ENCODE peak calls at places on chromosomes 6 and 20, in eight cellular contexts. One of them, this sample, is unnamed.

GRCh38 chr6:158039178-158039557 is 57.5 kb downstream of the SYNJ2 start:
- DNase-seq in stimulated activated CD4-positive, alpha-beta T cell treated with anti-CD3 and anti-CD28 coated beads, Interleukin-1b, Interleukin-23, amount 100 ng/mL, for 4 hours: no peak
- DNase-seq in transverse colon: peak; percentile 2
- DNase-seq in gastrocnemius medialis: no peak
- DNase-seq in NCI-H1436: no peak
- DNase-seq in T-cell: no peak
- DNase-seq in NCI-H510A treated with DMSO at 0.1 percent for 48 hours: no peak
- DNase-seq in left ventricle myocardium inferior: peak; percentile 8
- DNase-seq in this sample: no peak

GRCh38 chr20:63846128-63846771 is 15.0 kb upstream of the ABHD16B start:
- DNase-seq in stimulated activated CD4-positive, alpha-beta T cell treated with anti-CD3 and anti-CD28 coated beads, Interleukin-1b, Interleukin-23, amount 100 ng/mL, for 4 hours: no peak
- DNase-seq in transverse colon: no peak
- DNase-seq in gastrocnemius medialis: no peak
- DNase-seq in NCI-H1436: no peak
- DNase-seq in T-cell: no peak
- DNase-seq in NCI-H510A treated with DMSO at 0.1 percent for 48 hours: no peak
- DNase-seq in left ventricle myocardium inferior: peak; percentile 82
- DNase-seq in this sample: no peak

GRCh38 chr6:35146453-35146852 is 5.3 kb upstream of the TCP11 start:
- DNase-seq in stimulated activated CD4-positive, alpha-beta T cell treated with anti-CD3 and anti-CD28 coated beads, Interleukin-1b, Interleukin-23, amount 100 ng/mL, for 4 hours: no peak
- DNase-seq in transverse colon: peak; percentile 61
- DNase-seq in gastrocnemius medialis: no peak
- DNase-seq in NCI-H1436: peak; percentile 29
- DNase-seq in T-cell: no peak
- DNase-seq in NCI-H510A treated with DMSO at 0.1 percent for 48 hours: peak; percentile 76
- DNase-seq in left ventricle myocardium inferior: peak; percentile 37
- DNase-seq in this sample: no peak

GRCh38 chr6:27138837-27139752 is 108.4 kb upstream of the PRSS16 start:
- DNase-seq in stimulated activated CD4-positive, alpha-beta T cell treated with anti-CD3 and anti-CD28 coated beads, Interleukin-1b, Interleukin-23, amount 100 ng/mL, for 4 hours: peak; percentile 29
- DNase-seq in transverse colon: peak; percentile 80
- DNase-seq in gastrocnemius medialis: no peak
- DNase-seq in NCI-H1436: no peak
- DNase-seq in T-cell: peak; percentile 48
- DNase-seq in NCI-H510A treated with DMSO at 0.1 percent for 48 hours: no peak
- DNase-seq in left ventricle myocardium inferior: peak; percentile 31
- DNase-seq in this sample: no peak

GRCh38 chr6:37160922-37161778 is 8.8 kb upstream of the PIM1 start:
- DNase-seq in stimulated activated CD4-positive, alpha-beta T cell treated with anti-CD3 and anti-CD28 coated beads, Interleukin-1b, Interleukin-23, amount 100 ng/mL, for 4 hours: no peak
- DNase-seq in transverse colon: no peak
- DNase-seq in gastrocnemius medialis: no peak
- DNase-seq in NCI-H1436: no peak
- DNase-seq in T-cell: no peak
- DNase-seq in NCI-H510A treated with DMSO at 0.1 percent for 48 hours: no peak
- DNase-seq in left ventricle myocardium inferior: no peak
- DNase-seq in this sample: no peak

GRCh38 chr6:145562771-145563615 is 172.3 kb downstream of the EPM2A start:
- DNase-seq in stimulated activated CD4-positive, alpha-beta T cell treated with anti-CD3 and anti-CD28 coated beads, Interleukin-1b, Interleukin-23, amount 100 ng/mL, for 4 hours: no peak
- DNase-seq in transverse colon: no peak
- DNase-seq in gastrocnemius medialis: no peak
- DNase-seq in NCI-H1436: no peak
- DNase-seq in T-cell: no peak
- DNase-seq in NCI-H510A treated with DMSO at 0.1 percent for 48 hours: no peak
- DNase-seq in left ventricle myocardium inferior: no peak
- DNase-seq in this sample: no peak

GRCh38 chr6:168565112-168565511 is 124.1 kb downstream of the SMOC2 start:
- DNase-seq in stimulated activated CD4-positive, alpha-beta T cell treated with anti-CD3 and anti-CD28 coated beads, Interleukin-1b, Interleukin-23, amount 100 ng/mL, for 4 hours: no peak
- DNase-seq in transverse colon: no peak
- DNase-seq in gastrocnemius medialis: no peak
- DNase-seq in NCI-H1436: no peak
- DNase-seq in T-cell: no peak
- DNase-seq in NCI-H510A treated with DMSO at 0.1 percent for 48 hours: no peak
- DNase-seq in left ventricle myocardium inferior: no peak
- DNase-seq in this sample: no peak

GRCh38 chr6:24876496-24877465 is 59.0 kb downstream of the RIPOR2 start:
- DNase-seq in stimulated activated CD4-positive, alpha-beta T cell treated with anti-CD3 and anti-CD28 coated beads, Interleukin-1b, Interleukin-23, amount 100 ng/mL, for 4 hours: no peak
- DNase-seq in transverse colon: no peak
- DNase-seq in gastrocnemius medialis: no peak
- DNase-seq in NCI-H1436: no peak
- DNase-seq in T-cell: no peak
- DNase-seq in NCI-H510A treated with DMSO at 0.1 percent for 48 hours: no peak
- DNase-seq in left ventricle myocardium inferior: no peak
- DNase-seq in this sample: no peak

GRCh38 chr6:8556370-8557018 is 121.1 kb upstream of the SLC35B3 start:
- DNase-seq in stimulated activated CD4-positive, alpha-beta T cell treated with anti-CD3 and anti-CD28 coated beads, Interleukin-1b, Interleukin-23, amount 100 ng/mL, for 4 hours: no peak
- DNase-seq in transverse colon: no peak
- DNase-seq in gastrocnemius medialis: no peak
- DNase-seq in NCI-H1436: no peak
- DNase-seq in T-cell: no peak
- DNase-seq in NCI-H510A treated with DMSO at 0.1 percent for 48 hours: peak; percentile 12
- DNase-seq in left ventricle myocardium inferior: no peak
- DNase-seq in this sample: no peak

GRCh38 chr6:128406453-128406852 is 113.9 kb downstream of the PTPRK start:
- DNase-seq in stimulated activated CD4-positive, alpha-beta T cell treated with anti-CD3 and anti-CD28 coated beads, Interleukin-1b, Interleukin-23, amount 100 ng/mL, for 4 hours: no peak
- DNase-seq in transverse colon: no peak
- DNase-seq in gastrocnemius medialis: no peak
- DNase-seq in NCI-H1436: no peak
- DNase-seq in T-cell: no peak
- DNase-seq in NCI-H510A treated with DMSO at 0.1 percent for 48 hours: no peak
- DNase-seq in left ventricle myocardium inferior: no peak
- DNase-seq in this sample: no peak

GRCh38 chr6:72941263-72941662 is 284.0 kb downstream of the KHDC1L start:
- DNase-seq in stimulated activated CD4-positive, alpha-beta T cell treated with anti-CD3 and anti-CD28 coated beads, Interleukin-1b, Interleukin-23, amount 100 ng/mL, for 4 hours: no peak
- DNase-seq in transverse colon: no peak
- DNase-seq in gastrocnemius medialis: no peak
- DNase-seq in NCI-H1436: no peak
- DNase-seq in T-cell: no peak
- DNase-seq in NCI-H510A treated with DMSO at 0.1 percent for 48 hours: no peak
- DNase-seq in left ventricle myocardium inferior: no peak
- DNase-seq in this sample: no peak

GRCh38 chr6:21486115-21486514 is 107.4 kb upstream of the SOX4 start:
- DNase-seq in stimulated activated CD4-positive, alpha-beta T cell treated with anti-CD3 and anti-CD28 coated beads, Interleukin-1b, Interleukin-23, amount 100 ng/mL, for 4 hours: no peak
- DNase-seq in transverse colon: no peak
- DNase-seq in gastrocnemius medialis: no peak
- DNase-seq in NCI-H1436: no peak
- DNase-seq in T-cell: no peak
- DNase-seq in NCI-H510A treated with DMSO at 0.1 percent for 48 hours: no peak
- DNase-seq in left ventricle myocardium inferior: no peak
- DNase-seq in this sample: no peak

GRCh38 chr6:34616230-34616591 is 60.1 kb upstream of the SPDEF start:
- DNase-seq in stimulated activated CD4-positive, alpha-beta T cell treated with anti-CD3 and anti-CD28 coated beads, Interleukin-1b, Interleukin-23, amount 100 ng/mL, for 4 hours: no peak
- DNase-seq in transverse colon: no peak
- DNase-seq in gastrocnemius medialis: no peak
- DNase-seq in NCI-H1436: no peak
- DNase-seq in T-cell: no peak
- DNase-seq in NCI-H510A treated with DMSO at 0.1 percent for 48 hours: peak; percentile 73
- DNase-seq in left ventricle myocardium inferior: no peak
- DNase-seq in this sample: no peak

GRCh38 chr6:125222531-125223455 is 69.2 kb downstream of the TPD52L1 start:
- DNase-seq in stimulated activated CD4-positive, alpha-beta T cell treated with anti-CD3 and anti-CD28 coated beads, Interleukin-1b, Interleukin-23, amount 100 ng/mL, for 4 hours: no peak
- DNase-seq in transverse colon: no peak
- DNase-seq in gastrocnemius medialis: no peak
- DNase-seq in NCI-H1436: no peak
- DNase-seq in T-cell: no peak
- DNase-seq in NCI-H510A treated with DMSO at 0.1 percent for 48 hours: no peak
- DNase-seq in left ventricle myocardium inferior: no peak
- DNase-seq in this sample: no peak

GRCh38 chr6:6407061-6407723 is 86.7 kb upstream of the F13A1 start:
- DNase-seq in stimulated activated CD4-positive, alpha-beta T cell treated with anti-CD3 and anti-CD28 coated beads, Interleukin-1b, Interleukin-23, amount 100 ng/mL, for 4 hours: no peak
- DNase-seq in transverse colon: no peak
- DNase-seq in gastrocnemius medialis: no peak
- DNase-seq in NCI-H1436: no peak
- DNase-seq in T-cell: no peak
- DNase-seq in NCI-H510A treated with DMSO at 0.1 percent for 48 hours: no peak
- DNase-seq in left ventricle myocardium inferior: no peak
- DNase-seq in this sample: no peak

GRCh38 chr6:147244832-147245231 is 40.6 kb downstream of the STXBP5 start:
- DNase-seq in stimulated activated CD4-positive, alpha-beta T cell treated with anti-CD3 and anti-CD28 coated beads, Interleukin-1b, Interleukin-23, amount 100 ng/mL, for 4 hours: no peak
- DNase-seq in transverse colon: no peak
- DNase-seq in gastrocnemius medialis: no peak
- DNase-seq in NCI-H1436: no peak
- DNase-seq in T-cell: no peak
- DNase-seq in NCI-H510A treated with DMSO at 0.1 percent for 48 hours: no peak
- DNase-seq in left ventricle myocardium inferior: no peak
- DNase-seq in this sample: no peak

GRCh38 chr6:138666636-138667035 is 106.9 kb upstream of the CCDC28A start:
- DNase-seq in stimulated activated CD4-positive, alpha-beta T cell treated with anti-CD3 and anti-CD28 coated beads, Interleukin-1b, Interleukin-23, amount 100 ng/mL, for 4 hours: no peak
- DNase-seq in transverse colon: no peak
- DNase-seq in gastrocnemius medialis: no peak
- DNase-seq in NCI-H1436: no peak
- DNase-seq in T-cell: no peak
- DNase-seq in NCI-H510A treated with DMSO at 0.1 percent for 48 hours: no peak
- DNase-seq in left ventricle myocardium inferior: no peak
- DNase-seq in this sample: no peak

GRCh38 chr6:98529364-98529763 is 305.0 kb upstream of the POU3F2 start:
- DNase-seq in stimulated activated CD4-positive, alpha-beta T cell treated with anti-CD3 and anti-CD28 coated beads, Interleukin-1b, Interleukin-23, amount 100 ng/mL, for 4 hours: no peak
- DNase-seq in transverse colon: no peak
- DNase-seq in gastrocnemius medialis: no peak
- DNase-seq in NCI-H1436: no peak
- DNase-seq in T-cell: no peak
- DNase-seq in NCI-H510A treated with DMSO at 0.1 percent for 48 hours: no peak
- DNase-seq in left ventricle myocardium inferior: no peak
- DNase-seq in this sample: no peak

GRCh38 chr20:3521852-3522740 is 51.3 kb downstream of the ATRN start:
- DNase-seq in stimulated activated CD4-positive, alpha-beta T cell treated with anti-CD3 and anti-CD28 coated beads, Interleukin-1b, Interleukin-23, amount 100 ng/mL, for 4 hours: no peak
- DNase-seq in transverse colon: no peak
- DNase-seq in gastrocnemius medialis: no peak
- DNase-seq in NCI-H1436: no peak
- DNase-seq in T-cell: no peak
- DNase-seq in NCI-H510A treated with DMSO at 0.1 percent for 48 hours: no peak
- DNase-seq in left ventricle myocardium inferior: no peak
- DNase-seq in this sample: no peak

GRCh38 chr20:51910202-51911050 is 108.1 kb upstream of the SALL4 start:
- DNase-seq in stimulated activated CD4-positive, alpha-beta T cell treated with anti-CD3 and anti-CD28 coated beads, Interleukin-1b, Interleukin-23, amount 100 ng/mL, for 4 hours: no peak
- DNase-seq in transverse colon: no peak
- DNase-seq in gastrocnemius medialis: no peak
- DNase-seq in NCI-H1436: no peak
- DNase-seq in T-cell: no peak
- DNase-seq in NCI-H510A treated with DMSO at 0.1 percent for 48 hours: no peak
- DNase-seq in left ventricle myocardium inferior: no peak
- DNase-seq in this sample: no peak

GRCh38 chr6:43286456-43286994 is 11.5 kb upstream of the SLC22A7 start:
- DNase-seq in stimulated activated CD4-positive, alpha-beta T cell treated with anti-CD3 and anti-CD28 coated beads, Interleukin-1b, Interleukin-23, amount 100 ng/mL, for 4 hours: no peak
- DNase-seq in transverse colon: no peak
- DNase-seq in gastrocnemius medialis: no peak
- DNase-seq in NCI-H1436: no peak
- DNase-seq in T-cell: no peak
- DNase-seq in NCI-H510A treated with DMSO at 0.1 percent for 48 hours: no peak
- DNase-seq in left ventricle myocardium inferior: no peak
- DNase-seq in this sample: no peak

GRCh38 chr20:36572701-36573102 is 695 bp upstream of the TGIF2 start:
- DNase-seq in stimulated activated CD4-positive, alpha-beta T cell treated with anti-CD3 and anti-CD28 coated beads, Interleukin-1b, Interleukin-23, amount 100 ng/mL, for 4 hours: peak; percentile 58
- DNase-seq in transverse colon: peak; percentile 31
- DNase-seq in gastrocnemius medialis: no peak
- DNase-seq in NCI-H1436: no peak
- DNase-seq in T-cell: peak; percentile 70
- DNase-seq in NCI-H510A treated with DMSO at 0.1 percent for 48 hours: peak; percentile 24
- DNase-seq in left ventricle myocardium inferior: no peak
- DNase-seq in this sample: no peak

GRCh38 chr6:134099770-134100169 is 47.3 kb upstream of the SLC2A12 start:
- DNase-seq in stimulated activated CD4-positive, alpha-beta T cell treated with anti-CD3 and anti-CD28 coated beads, Interleukin-1b, Interleukin-23, amount 100 ng/mL, for 4 hours: no peak
- DNase-seq in transverse colon: no peak
- DNase-seq in gastrocnemius medialis: no peak
- DNase-seq in NCI-H1436: no peak
- DNase-seq in T-cell: no peak
- DNase-seq in NCI-H510A treated with DMSO at 0.1 percent for 48 hours: no peak
- DNase-seq in left ventricle myocardium inferior: no peak
- DNase-seq in this sample: no peak

GRCh38 chr20:46592580-46593362 is 42.3 kb upstream of the OCSTAMP start:
- DNase-seq in stimulated activated CD4-positive, alpha-beta T cell treated with anti-CD3 and anti-CD28 coated beads, Interleukin-1b, Interleukin-23, amount 100 ng/mL, for 4 hours: no peak
- DNase-seq in transverse colon: no peak
- DNase-seq in gastrocnemius medialis: no peak
- DNase-seq in NCI-H1436: no peak
- DNase-seq in T-cell: no peak
- DNase-seq in NCI-H510A treated with DMSO at 0.1 percent for 48 hours: no peak
- DNase-seq in left ventricle myocardium inferior: no peak
- DNase-seq in this sample: no peak

GRCh38 chr20:1833216-1833615 is 62.0 kb upstream of the SIRPA start:
- DNase-seq in stimulated activated CD4-positive, alpha-beta T cell treated with anti-CD3 and anti-CD28 coated beads, Interleukin-1b, Interleukin-23, amount 100 ng/mL, for 4 hours: no peak
- DNase-seq in transverse colon: no peak
- DNase-seq in gastrocnemius medialis: no peak
- DNase-seq in NCI-H1436: no peak
- DNase-seq in T-cell: no peak
- DNase-seq in NCI-H510A treated with DMSO at 0.1 percent for 48 hours: no peak
- DNase-seq in left ventricle myocardium inferior: no peak
- DNase-seq in this sample: no peak

GRCh38 chr6:163585932-163586437 is 171.5 kb downstream of the QKI start:
- DNase-seq in stimulated activated CD4-positive, alpha-beta T cell treated with anti-CD3 and anti-CD28 coated beads, Interleukin-1b, Interleukin-23, amount 100 ng/mL, for 4 hours: no peak
- DNase-seq in transverse colon: no peak
- DNase-seq in gastrocnemius medialis: peak; percentile 87
- DNase-seq in NCI-H1436: no peak
- DNase-seq in T-cell: no peak
- DNase-seq in NCI-H510A treated with DMSO at 0.1 percent for 48 hours: no peak
- DNase-seq in left ventricle myocardium inferior: peak; percentile 65
- DNase-seq in this sample: no peak

GRCh38 chr6:43966374-43966658 is 160.9 kb downstream of the MRPL14 start:
- DNase-seq in stimulated activated CD4-positive, alpha-beta T cell treated with anti-CD3 and anti-CD28 coated beads, Interleukin-1b, Interleukin-23, amount 100 ng/mL, for 4 hours: no peak
- DNase-seq in transverse colon: no peak
- DNase-seq in gastrocnemius medialis: no peak
- DNase-seq in NCI-H1436: no peak
- DNase-seq in T-cell: no peak
- DNase-seq in NCI-H510A treated with DMSO at 0.1 percent for 48 hours: no peak
- DNase-seq in left ventricle myocardium inferior: no peak
- DNase-seq in this sample: no peak

GRCh38 chr20:58715709-58716475 is 23.3 kb downstream of the NPEPL1 start:
- DNase-seq in stimulated activated CD4-positive, alpha-beta T cell treated with anti-CD3 and anti-CD28 coated beads, Interleukin-1b, Interleukin-23, amount 100 ng/mL, for 4 hours: no peak
- DNase-seq in transverse colon: no peak
- DNase-seq in gastrocnemius medialis: peak; percentile 1
- DNase-seq in NCI-H1436: no peak
- DNase-seq in T-cell: no peak
- DNase-seq in NCI-H510A treated with DMSO at 0.1 percent for 48 hours: no peak
- DNase-seq in left ventricle myocardium inferior: peak; percentile 12
- DNase-seq in this sample: no peak

GRCh38 chr6:160882741-160883340 is 108.7 kb upstream of the MAP3K4 start:
- DNase-seq in stimulated activated CD4-positive, alpha-beta T cell treated with anti-CD3 and anti-CD28 coated beads, Interleukin-1b, Interleukin-23, amount 100 ng/mL, for 4 hours: no peak
- DNase-seq in transverse colon: no peak
- DNase-seq in gastrocnemius medialis: no peak
- DNase-seq in NCI-H1436: no peak
- DNase-seq in T-cell: no peak
- DNase-seq in NCI-H510A treated with DMSO at 0.1 percent for 48 hours: no peak
- DNase-seq in left ventricle myocardium inferior: no peak
- DNase-seq in this sample: no peak

GRCh38 chr6:35469711-35470662 is 1.8 kb downstream of the RPL10A start:
- DNase-seq in stimulated activated CD4-positive, alpha-beta T cell treated with anti-CD3 and anti-CD28 coated beads, Interleukin-1b, Interleukin-23, amount 100 ng/mL, for 4 hours: no peak
- DNase-seq in transverse colon: peak; percentile 55
- DNase-seq in gastrocnemius medialis: no peak
- DNase-seq in NCI-H1436: no peak
- DNase-seq in T-cell: no peak
- DNase-seq in NCI-H510A treated with DMSO at 0.1 percent for 48 hours: peak; percentile 49
- DNase-seq in left ventricle myocardium inferior: no peak
- DNase-seq in this sample: no peak

GRCh38 chr20:39752235-39752876 is 790.2 kb downstream of the DHX35 start:
- DNase-seq in stimulated activated CD4-positive, alpha-beta T cell treated with anti-CD3 and anti-CD28 coated beads, Interleukin-1b, Interleukin-23, amount 100 ng/mL, for 4 hours: no peak
- DNase-seq in transverse colon: no peak
- DNase-seq in gastrocnemius medialis: no peak
- DNase-seq in NCI-H1436: no peak
- DNase-seq in T-cell: no peak
- DNase-seq in NCI-H510A treated with DMSO at 0.1 percent for 48 hours: no peak
- DNase-seq in left ventricle myocardium inferior: no peak
- DNase-seq in this sample: no peak

GRCh38 chr6:105991561-105992314 is 94.4 kb upstream of the PRDM1 start:
- DNase-seq in stimulated activated CD4-positive, alpha-beta T cell treated with anti-CD3 and anti-CD28 coated beads, Interleukin-1b, Interleukin-23, amount 100 ng/mL, for 4 hours: peak; percentile 15
- DNase-seq in transverse colon: peak; percentile 55
- DNase-seq in gastrocnemius medialis: no peak
- DNase-seq in NCI-H1436: peak; percentile 36
- DNase-seq in T-cell: peak; percentile 30
- DNase-seq in NCI-H510A treated with DMSO at 0.1 percent for 48 hours: peak; percentile 27
- DNase-seq in left ventricle myocardium inferior: no peak
- DNase-seq in this sample: no peak

GRCh38 chr20:4171538-4172116 is 156.3 kb upstream of the RNF24 start:
- DNase-seq in stimulated activated CD4-positive, alpha-beta T cell treated with anti-CD3 and anti-CD28 coated beads, Interleukin-1b, Interleukin-23, amount 100 ng/mL, for 4 hours: no peak
- DNase-seq in transverse colon: no peak
- DNase-seq in gastrocnemius medialis: no peak
- DNase-seq in NCI-H1436: no peak
- DNase-seq in T-cell: no peak
- DNase-seq in NCI-H510A treated with DMSO at 0.1 percent for 48 hours: no peak
- DNase-seq in left ventricle myocardium inferior: no peak
- DNase-seq in this sample: no peak

GRCh38 chr20:56361888-56362287 is 3.1 kb downstream of the FAM210B start:
- DNase-seq in stimulated activated CD4-positive, alpha-beta T cell treated with anti-CD3 and anti-CD28 coated beads, Interleukin-1b, Interleukin-23, amount 100 ng/mL, for 4 hours: no peak
- DNase-seq in transverse colon: no peak
- DNase-seq in gastrocnemius medialis: no peak
- DNase-seq in NCI-H1436: no peak
- DNase-seq in T-cell: no peak
- DNase-seq in NCI-H510A treated with DMSO at 0.1 percent for 48 hours: no peak
- DNase-seq in left ventricle myocardium inferior: no peak
- DNase-seq in this sample: no peak